ENCODE peak calls at places on chromosomes 16 and 17, in eight cellular contexts. One of them, this sample, is unnamed.

GRCh38 chr16:66188786-66189725 is 177.4 kb upstream of the CDH5 start:
- DNase-seq in RWPE1: no peak
- DNase-seq in AG09319: peak; percentile 32
- DNase-seq in GM12878: no peak
- DNase-seq in coronary artery: no peak
- DNase-seq in OCI-LY7: no peak
- DNase-seq in GM20000: no peak
- DNase-seq in progenitor cell of endocrine pancreas: no peak
- DNase-seq in this sample: no peak

GRCh38 chr16:89291776-89292175 is 74.3 kb downstream of the ZNF778 start:
- DNase-seq in GM20000: no peak
- DNase-seq in progenitor cell of endocrine pancreas: no peak
- DNase-seq in AG09319: no peak
- DNase-seq in coronary artery: no peak
- DNase-seq in RWPE1: no peak
- DNase-seq in GM12878: no peak
- DNase-seq in OCI-LY7: no peak
- DNase-seq in this sample: no peak

GRCh38 chr17:83203472-83204221 is 124.2 kb downstream of the METRNL start:
- DNase-seq in progenitor cell of endocrine pancreas: no peak
- DNase-seq in RWPE1: no peak
- DNase-seq in GM20000: no peak
- DNase-seq in coronary artery: no peak
- DNase-seq in OCI-LY7: no peak
- DNase-seq in AG09319: no peak
- DNase-seq in GM12878: no peak
- DNase-seq in this sample: no peak

GRCh38 chr17:63293310-63293709 is 152.8 kb downstream of the CYB561 start:
- DNase-seq in GM20000: no peak
- DNase-seq in AG09319: no peak
- DNase-seq in RWPE1: no peak
- DNase-seq in OCI-LY7: no peak
- DNase-seq in progenitor cell of endocrine pancreas: no peak
- DNase-seq in GM12878: no peak
- DNase-seq in coronary artery: no peak
- DNase-seq in this sample: no peak

GRCh38 chr17:57956311-57957119 is 1.3 kb upstream of the CUEDC1 start:
- DNase-seq in GM20000: peak; percentile 77
- DNase-seq in progenitor cell of endocrine pancreas: no peak
- DNase-seq in coronary artery: peak; percentile 67
- DNase-seq in OCI-LY7: peak; percentile 54
- DNase-seq in RWPE1: no peak
- DNase-seq in GM12878: peak; percentile 62
- DNase-seq in AG09319: no peak
- DNase-seq in this sample: no peak

GRCh38 chr17:9512323-9513168 is 63.1 kb downstream of the STX8 start:
- DNase-seq in progenitor cell of endocrine pancreas: no peak
- DNase-seq in GM12878: no peak
- DNase-seq in RWPE1: no peak
- DNase-seq in coronary artery: no peak
- DNase-seq in AG09319: no peak
- DNase-seq in OCI-LY7: no peak
- DNase-seq in GM20000: no peak
- DNase-seq in this sample: no peak

GRCh38 chr17:9760336-9760735 is 31.1 kb downstream of the DHRS7C start:
- DNase-seq in GM12878: no peak
- DNase-seq in progenitor cell of endocrine pancreas: no peak
- DNase-seq in GM20000: no peak
- DNase-seq in AG09319: no peak
- DNase-seq in OCI-LY7: no peak
- DNase-seq in coronary artery: no peak
- DNase-seq in RWPE1: no peak
- DNase-seq in this sample: no peak

GRCh38 chr16:73202176-73202729 is 154.3 kb upstream of the ZFHX3 start:
- DNase-seq in coronary artery: no peak
- DNase-seq in GM20000: no peak
- DNase-seq in GM12878: no peak
- DNase-seq in OCI-LY7: no peak
- DNase-seq in AG09319: peak; percentile 95
- DNase-seq in RWPE1: no peak
- DNase-seq in progenitor cell of endocrine pancreas: no peak
- DNase-seq in this sample: no peak

GRCh38 chr17:82817947-82818346 is 21.9 kb downstream of the ZNF750 start:
- DNase-seq in GM12878: no peak
- DNase-seq in GM20000: no peak
- DNase-seq in RWPE1: no peak
- DNase-seq in progenitor cell of endocrine pancreas: no peak
- DNase-seq in coronary artery: no peak
- DNase-seq in AG09319: no peak
- DNase-seq in OCI-LY7: no peak
- DNase-seq in this sample: no peak

GRCh38 chr17:82941021-82942001 is 101.5 kb upstream of the ZNF750 start:
- DNase-seq in OCI-LY7: no peak
- DNase-seq in GM20000: no peak
- DNase-seq in coronary artery: peak; percentile 66
- DNase-seq in AG09319: no peak
- DNase-seq in progenitor cell of endocrine pancreas: no peak
- DNase-seq in RWPE1: no peak
- DNase-seq in GM12878: no peak
- DNase-seq in this sample: no peak

GRCh38 chr17:19940722-19941464 is 36.7 kb downstream of the AKAP10 start:
- DNase-seq in GM12878: no peak
- DNase-seq in OCI-LY7: no peak
- DNase-seq in coronary artery: no peak
- DNase-seq in GM20000: no peak
- DNase-seq in progenitor cell of endocrine pancreas: no peak
- DNase-seq in AG09319: no peak
- DNase-seq in RWPE1: no peak
- DNase-seq in this sample: no peak

GRCh38 chr17:4520881-4521600 is 22.4 kb downstream of the SPNS2 start:
- DNase-seq in GM12878: no peak
- DNase-seq in progenitor cell of endocrine pancreas: no peak
- DNase-seq in coronary artery: no peak
- DNase-seq in RWPE1: peak; percentile 77
- DNase-seq in GM20000: no peak
- DNase-seq in OCI-LY7: no peak
- DNase-seq in AG09319: no peak
- DNase-seq in this sample: no peak

GRCh38 chr16:17270111-17270510 is 200.6 kb downstream of the XYLT1 start:
- DNase-seq in RWPE1: no peak
- DNase-seq in coronary artery: no peak
- DNase-seq in GM20000: no peak
- DNase-seq in OCI-LY7: no peak
- DNase-seq in progenitor cell of endocrine pancreas: no peak
- DNase-seq in AG09319: no peak
- DNase-seq in GM12878: no peak
- DNase-seq in this sample: no peak

GRCh38 chr16:16109453-16110110 is 113.7 kb downstream of the ABCC6 start:
- DNase-seq in GM12878: no peak
- DNase-seq in GM20000: no peak
- DNase-seq in RWPE1: no peak
- DNase-seq in coronary artery: no peak
- DNase-seq in progenitor cell of endocrine pancreas: no peak
- DNase-seq in AG09319: no peak
- DNase-seq in OCI-LY7: no peak
- DNase-seq in this sample: no peak

GRCh38 chr17:65048441-65048840 is 8.1 kb downstream of the GNA13 start:
- DNase-seq in OCI-LY7: no peak
- DNase-seq in GM12878: no peak
- DNase-seq in coronary artery: no peak
- DNase-seq in RWPE1: no peak
- DNase-seq in GM20000: no peak
- DNase-seq in progenitor cell of endocrine pancreas: no peak
- DNase-seq in AG09319: no peak
- DNase-seq in this sample: no peak

GRCh38 chr17:29292992-29293889 is 707 bp downstream of the NUFIP2 start:
- DNase-seq in AG09319: no peak
- DNase-seq in GM12878: no peak
- DNase-seq in GM20000: peak; percentile 79
- DNase-seq in coronary artery: peak; percentile 88
- DNase-seq in RWPE1: peak; percentile 68
- DNase-seq in OCI-LY7: peak; percentile 76
- DNase-seq in progenitor cell of endocrine pancreas: peak; percentile 57
- DNase-seq in this sample: peak; percentile 80

GRCh38 chr16:51084074-51084928 is 66.8 kb downstream of the SALL1 start:
- DNase-seq in AG09319: no peak
- DNase-seq in GM12878: no peak
- DNase-seq in coronary artery: no peak
- DNase-seq in RWPE1: no peak
- DNase-seq in OCI-LY7: no peak
- DNase-seq in GM20000: no peak
- DNase-seq in progenitor cell of endocrine pancreas: no peak
- DNase-seq in this sample: no peak

GRCh38 chr16:86368261-86368660 is 142.1 kb upstream of the FOXF1 start:
- DNase-seq in coronary artery: no peak
- DNase-seq in progenitor cell of endocrine pancreas: no peak
- DNase-seq in RWPE1: no peak
- DNase-seq in GM20000: no peak
- DNase-seq in AG09319: no peak
- DNase-seq in GM12878: no peak
- DNase-seq in OCI-LY7: no peak
- DNase-seq in this sample: no peak

GRCh38 chr16:58026139-58026704 is 668 bp downstream of the MMP15 start:
- DNase-seq in RWPE1: peak; percentile 45
- DNase-seq in GM12878: no peak
- DNase-seq in progenitor cell of endocrine pancreas: peak; percentile 28
- DNase-seq in GM20000: peak; percentile 70
- DNase-seq in coronary artery: no peak
- DNase-seq in AG09319: no peak
- DNase-seq in OCI-LY7: no peak
- DNase-seq in this sample: peak; percentile 54

GRCh38 chr16:645852-646678 is 3.1 kb upstream of the WDR90 start:
- DNase-seq in RWPE1: no peak
- DNase-seq in GM12878: no peak
- DNase-seq in GM20000: no peak
- DNase-seq in OCI-LY7: no peak
- DNase-seq in progenitor cell of endocrine pancreas: no peak
- DNase-seq in AG09319: no peak
- DNase-seq in coronary artery: no peak
- DNase-seq in this sample: no peak

GRCh38 chr17:77271421-77271820 is 130.7 kb downstream of the SEC14L1 start:
- DNase-seq in OCI-LY7: no peak
- DNase-seq in AG09319: no peak
- DNase-seq in GM20000: no peak
- DNase-seq in coronary artery: no peak
- DNase-seq in RWPE1: no peak
- DNase-seq in GM12878: no peak
- DNase-seq in progenitor cell of endocrine pancreas: no peak
- DNase-seq in this sample: no peak

DNA sequence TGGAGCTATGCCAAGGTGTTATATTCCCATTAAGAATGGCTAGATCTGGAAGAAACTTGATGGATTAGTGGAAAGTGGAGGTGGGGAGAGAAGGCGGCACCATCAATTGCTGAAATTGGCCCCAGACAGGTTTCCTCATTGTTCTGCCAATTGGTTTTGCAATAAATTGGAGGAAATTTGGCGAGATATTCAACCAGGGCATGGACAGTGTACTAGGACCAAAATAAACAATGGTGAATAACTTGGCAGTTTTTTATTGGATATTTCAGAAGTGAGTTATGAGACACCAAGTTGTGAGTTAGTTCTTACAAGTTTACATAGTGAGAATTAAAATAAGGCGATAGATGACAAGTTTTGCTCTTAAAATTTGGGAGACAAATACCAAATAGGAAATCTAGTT is 41.1 kb upstream of the SOX9 start:
- DNase-seq in coronary artery: no peak
- DNase-seq in AG09319: no peak
- DNase-seq in GM20000: no peak
- DNase-seq in RWPE1: no peak
- DNase-seq in progenitor cell of endocrine pancreas: no peak
- DNase-seq in OCI-LY7: no peak
- DNase-seq in GM12878: no peak
- DNase-seq in this sample: no peak
- TF ChIP-seq CTCF in coronary artery: no peak
- TF ChIP-seq CTCF in AG09319: no peak
- TF ChIP-seq CTCF in GM20000: no peak
- TF ChIP-seq CTCF in RWPE1: no peak
- TF ChIP-seq CTCF in progenitor cell of endocrine pancreas: no peak
- TF ChIP-seq CTCF in OCI-LY7: no peak
- TF ChIP-seq CTCF in GM12878: no peak
- TF ChIP-seq CTCF in this sample: no peak

GRCh38 chr17:39952665-39953470 is 9.9 kb upstream of the GSDMA start:
- DNase-seq in RWPE1: peak; percentile 96
- DNase-seq in AG09319: peak; percentile 89
- DNase-seq in OCI-LY7: peak; percentile 92
- DNase-seq in progenitor cell of endocrine pancreas: peak; percentile 93
- DNase-seq in GM20000: peak; percentile 98
- DNase-seq in GM12878: peak; percentile 79
- DNase-seq in coronary artery: peak; percentile 98
- DNase-seq in this sample: peak; percentile 99
- TF ChIP-seq CTCF in RWPE1: no peak
- TF ChIP-seq CTCF in AG09319: no peak
- TF ChIP-seq CTCF in OCI-LY7: no peak
- TF ChIP-seq CTCF in progenitor cell of endocrine pancreas: no peak
- TF ChIP-seq CTCF in GM20000: no peak
- TF ChIP-seq CTCF in GM12878: no peak
- TF ChIP-seq CTCF in coronary artery: no peak
- TF ChIP-seq CTCF in this sample: no peak

GRCh38 chr17:50361561-50362480 is 11.2 kb downstream of the MRPL27 start:
- DNase-seq in OCI-LY7: peak; percentile 77
- DNase-seq in RWPE1: no peak
- DNase-seq in GM20000: peak; percentile 82
- DNase-seq in GM12878: no peak
- DNase-seq in AG09319: peak; percentile 35
- DNase-seq in coronary artery: no peak
- DNase-seq in progenitor cell of endocrine pancreas: no peak
- DNase-seq in this sample: peak; percentile 52

GRCh38 chr17:50364715-50365114 is 8.3 kb downstream of the MRPL27 start:
- DNase-seq in progenitor cell of endocrine pancreas: no peak
- DNase-seq in RWPE1: no peak
- DNase-seq in AG09319: no peak
- DNase-seq in GM20000: no peak
- DNase-seq in coronary artery: no peak
- DNase-seq in GM12878: no peak
- DNase-seq in OCI-LY7: no peak
- DNase-seq in this sample: peak; percentile 18

GRCh38 chr17:50362661-50363060 is 10.3 kb downstream of the MRPL27 start:
- DNase-seq in progenitor cell of endocrine pancreas: no peak
- DNase-seq in RWPE1: no peak
- DNase-seq in GM12878: no peak
- DNase-seq in OCI-LY7: no peak
- DNase-seq in GM20000: no peak
- DNase-seq in AG09319: no peak
- DNase-seq in coronary artery: no peak
- DNase-seq in this sample: no peak

GRCh38 chr17:50364061-50364458 is 8.9 kb downstream of the MRPL27 start:
- DNase-seq in RWPE1: no peak
- DNase-seq in OCI-LY7: no peak
- DNase-seq in AG09319: no peak
- DNase-seq in coronary artery: no peak
- DNase-seq in GM20000: no peak
- DNase-seq in progenitor cell of endocrine pancreas: no peak
- DNase-seq in GM12878: no peak
- DNase-seq in this sample: no peak

GRCh38 chr17:50363217-50364060 is 9.5 kb downstream of the MRPL27 start:
- DNase-seq in AG09319: no peak
- DNase-seq in RWPE1: no peak
- DNase-seq in OCI-LY7: no peak
- DNase-seq in GM20000: no peak
- DNase-seq in progenitor cell of endocrine pancreas: no peak
- DNase-seq in coronary artery: no peak
- DNase-seq in GM12878: no peak
- DNase-seq in this sample: peak; percentile 65
- TF ChIP-seq CTCF in AG09319: no peak
- TF ChIP-seq CTCF in RWPE1: no peak
- TF ChIP-seq CTCF in OCI-LY7: no peak
- TF ChIP-seq CTCF in GM20000: no peak
- TF ChIP-seq CTCF in progenitor cell of endocrine pancreas: no peak
- TF ChIP-seq CTCF in coronary artery: no peak
- TF ChIP-seq CTCF in GM12878: no peak
- TF ChIP-seq CTCF in this sample: no peak

GRCh38 chr16:68574479-68574878 is 35.4 kb downstream of the ZFP90 start:
- DNase-seq in GM20000: no peak
- DNase-seq in progenitor cell of endocrine pancreas: no peak
- DNase-seq in OCI-LY7: no peak
- DNase-seq in coronary artery: no peak
- DNase-seq in GM12878: no peak
- DNase-seq in RWPE1: no peak
- DNase-seq in AG09319: no peak
- DNase-seq in this sample: no peak
- TF ChIP-seq CTCF in GM20000: no peak
- TF ChIP-seq CTCF in progenitor cell of endocrine pancreas: no peak
- TF ChIP-seq CTCF in OCI-LY7: no peak
- TF ChIP-seq CTCF in coronary artery: no peak
- TF ChIP-seq CTCF in GM12878: no peak
- TF ChIP-seq CTCF in RWPE1: no peak
- TF ChIP-seq CTCF in AG09319: no peak
- TF ChIP-seq CTCF in this sample: no peak